ENCODE peak calls at places on chromosome 15, in four cellular contexts. T is RWPE2, J is fibroblast of lung, R is endothelial cell of umbilical vein. X is an unnamed sample. For H3K4me1, the result is how much of the 10 kb centered on the place peaks cover.

GRCh38 chr15:75720787-75721461 is 8.3 kb upstream of the CSPG4 start:
- DNase-seq in R (peak), J (peak), T (peak), X (peak)

GRCh38 chr15:57560976-57561711 is 30.6 kb upstream of the MYZAP start:
- DNase-seq in R (peak), J (peak), T (no peak), X (peak)

GRCh38 chr15:97909291-97909891 is 51.1 kb upstream of the ARRDC4 start:
- DNase-seq in R (peak), T (peak), J (peak), X (peak)

GRCh38 chr15:40190591-40190990 is 29.7 kb downstream of the BUB1B start:
- DNase-seq in T (no peak), J (peak), R (peak), X (no peak)

GRCh38 chr15:88202231-88202630 is 54.3 kb downstream of the NTRK3 start:
- DNase-seq in R (no peak), J (peak), T (no peak), X (no peak)

GRCh38 chr15:20340331-20340811 is 201.2 kb downstream of the GOLGA6L6 start:
- DNase-seq in R (peak), J (no peak), T (peak), X (peak)

GRCh38 chr15:100602822-100603393 is 519 bp downstream of the ASB7 start:
- DNase-seq in R (peak), T (peak), J (peak), X (peak)

GRCh38 chr15:78565951-78566774 is 843 bp downstream of the CHRNA5 start:
- DNase-seq in R (peak), T (no peak), J (peak), X (peak)

GRCh38 chr15:69593488-69593887 is 140.9 kb downstream of the RPLP1 start:
- DNase-seq in J (no peak), T (no peak), R (no peak), X (no peak)

GRCh38 chr15:77611767-77612166 is 20.9 kb downstream of the LINGO1 start:
- DNase-seq in J (no peak), R (no peak), T (no peak), X (no peak)

GRCh38 chr15:62920569-62921502 is 121.7 kb upstream of the TPM1 start:
- DNase-seq in T (no peak), J (peak), R (no peak), X (no peak)

GRCh38 chr15:64249842-64250575 is 87.2 kb upstream of the PPIB start:
- DNase-seq in R (peak), T (no peak), J (peak), X (peak)

GRCh38 chr15:64247906-64248541 is 85.2 kb upstream of the PPIB start:
- DNase-seq in R (peak), J (peak), T (no peak), X (peak)

GRCh38 chr15:64251121-64251520 is 88.3 kb upstream of the PPIB start:
- DNase-seq in J (peak), R (no peak), T (no peak), X (no peak)

GRCh38 chr15:64247535-64247905 is 84.7 kb upstream of the PPIB start:
- DNase-seq in J (no peak), R (peak), T (no peak), X (no peak)

GRCh38 chr15:64249406-64249805 is 86.6 kb upstream of the PPIB start:
- DNase-seq in T (no peak), J (peak), R (no peak), X (peak)
- H3K4me1 ChIP-seq in T (half or more), J (under half), R (under half), X (under half)

GRCh38 chr15:31216210-31216911 is 110.3 kb upstream of the KLF13 start:
- DNase-seq in T (peak), J (peak), R (no peak), X (peak)
- H3K4me3 ChIP-seq in T (peak), J (peak), R (no peak), X (peak)

GRCh38 chr15:47820047-47820779 is 102.9 kb downstream of the SEMA6D start:
- DNase-seq in J (peak), R (no peak), T (peak), X (no peak)

GRCh38 chr15:47819158-47819557 is 101.9 kb downstream of the SEMA6D start:
- DNase-seq in J (no peak), T (no peak), R (no peak), X (no peak)

GRCh38 chr15:47820780-47821319 is 103.5 kb downstream of the SEMA6D start:
- DNase-seq in R (peak), T (no peak), J (peak), X (no peak)

GRCh38 chr15:47824185-47824584 is 106.9 kb downstream of the SEMA6D start:
- DNase-seq in R (no peak), J (no peak), T (no peak), X (no peak)

DNA sequence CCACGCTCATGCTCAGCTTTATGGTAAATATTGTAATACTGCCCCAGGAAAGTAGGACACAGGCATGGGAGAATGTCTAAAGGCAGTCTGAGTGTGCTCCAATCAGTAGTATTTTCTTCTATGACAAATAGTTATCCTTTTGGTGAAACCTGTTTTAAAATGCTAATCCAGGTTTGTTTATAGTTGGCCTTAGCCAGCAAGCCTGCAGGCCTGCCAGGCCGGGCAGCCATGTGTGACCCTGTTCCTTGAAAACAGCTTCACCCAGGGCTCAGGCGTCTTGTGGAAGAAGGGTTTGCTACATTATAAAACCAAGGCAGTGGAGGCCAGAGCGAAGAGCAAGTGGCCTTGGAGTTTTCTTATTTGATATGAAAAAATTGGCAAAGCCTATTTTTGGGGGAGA is 104.8 kb downstream of the SEMA6D start:
- DNase-seq in R (no peak), T (no peak), J (no peak), X (no peak)
- H3K27ac ChIP-seq in R (no peak), T (no peak), J (no peak), X (no peak)

GRCh38 chr15:96330064-96330449 is 443 bp upstream of the NR2F2 start:
- DNase-seq in R (peak), T (peak), J (peak), X (no peak)
- H3K4me1 ChIP-seq in R (under half), T (under half), J (under half), X (under half)

GRCh38 chr15:52872036-52872818 is 82.1 kb upstream of the ONECUT1 start:
- DNase-seq in T (no peak), R (no peak), J (no peak), X (no peak)
- H3K4me3 ChIP-seq in T (no peak), R (no peak), J (no peak), X (no peak)

GRCh38 chr15:48810414-48811324 is at the start of gene CEP152:
- DNase-seq in R (peak), T (peak), J (peak), X (peak)
- H3K27ac ChIP-seq in R (peak), T (peak), J (peak), X (peak)

GRCh38 chr15:49427369-49427768 is 4.3 kb downstream of the FGF7 start:
- DNase-seq in T (no peak), R (no peak), J (no peak), X (no peak)
- H3K4me1 ChIP-seq in T (under half), R (under half), J (under half), X (under half)